ENCODE peak calls at places on chromosome 22, in four cellular contexts. Y is NT2/D1; L is CD8-positive, alpha-beta memory T cell; Z is mesenchymal stem cell. M is an unnamed sample.

GRCh38 chr22:40463017-40463631 is 92.7 kb downstream of the SGSM3 start:
- DNase-seq in Y (no peak), Z (no peak), L (peak), M (no peak)

GRCh38 chr22:19878461-19879247 is 24.0 kb upstream of the GNB1L start:
- DNase-seq in L (no peak), Y (no peak), Z (no peak), M (peak)

GRCh38 chr22:44351685-44352377 is 39.1 kb upstream of the SHISAL1 start:
- DNase-seq in Z (peak), Y (peak), L (no peak), M (peak)

GRCh38 chr22:36365020-36365411 is 22.8 kb downstream of the MYH9 start:
- DNase-seq in L (peak), Y (no peak), Z (peak), M (no peak)

GRCh38 chr22:19812910-19813309 is 41.8 kb downstream of the GNB1L start:
- DNase-seq in Z (no peak), Y (no peak), L (no peak), M (peak)

GRCh38 chr22:35397095-35397904 is 2.6 kb upstream of the MCM5 start:
- DNase-seq in L (no peak), Z (peak), Y (no peak), M (no peak)

GRCh38 chr22:34702279-34702678 is 363.7 kb upstream of the ISX start:
- DNase-seq in Y (no peak), Z (no peak), L (no peak), M (no peak)

GRCh38 chr22:19579113-19579811 is 55.1 kb upstream of the CLDN5 start:
- DNase-seq in Z (no peak), Y (no peak), L (no peak), M (no peak)

GRCh38 chr22:47328550-47329243 is 566.2 kb downstream of the TBC1D22A start:
- DNase-seq in Z (no peak), L (no peak), Y (no peak), M (no peak)

GRCh38 chr22:48957311-48957986 is 870.2 kb downstream of the BRD1 start:
- DNase-seq in Z (no peak), Y (no peak), L (no peak), M (no peak)

GRCh38 chr22:37019309-37020191 is at the start of the genes MPST and TST:
- DNase-seq in Y (no peak), Z (peak), L (peak), M (no peak)

GRCh38 chr22:19691721-19692341 is 22.5 kb upstream of the SEPTIN5 start:
- DNase-seq in Y (no peak), Z (peak), L (no peak), M (no peak)

GRCh38 chr22:33796494-33796893 is 123.8 kb downstream of the LARGE1 start:
- DNase-seq in Y (no peak), Z (no peak), L (no peak), M (no peak)

GRCh38 chr22:49371325-49372110 is 456.2 kb downstream of the BRD1 start:
- DNase-seq in Y (no peak), Z (no peak), L (no peak), M (no peak)

GRCh38 chr22:48370508-48371325 is 1457.0 kb downstream of the BRD1 start:
- DNase-seq in Z (no peak), L (no peak), Y (no peak), M (peak)

GRCh38 chr22:24695958-24696511 is 78.5 kb downstream of the PIWIL3 start:
- DNase-seq in Z (peak), L (no peak), Y (no peak), M (peak)

GRCh38 chr22:38347944-38348750 is 30.9 kb upstream of the CSNK1E start:
- DNase-seq in Z (no peak), Y (no peak), L (no peak), M (no peak)

GRCh38 chr22:46741974-46742519 is 4.0 kb upstream of the CERK start:
- DNase-seq in Z (no peak), Y (no peak), L (no peak), M (no peak)

GRCh38 chr22:39215430-39216142 is 29.2 kb downstream of the PDGFB start:
- DNase-seq in Z (no peak), Y (no peak), L (peak), M (no peak)

GRCh38 chr22:45302047-45302446 is 7.7 kb upstream of the FAM118A start:
- DNase-seq in Y (no peak), Z (peak), L (no peak), M (no peak)

GRCh38 chr22:37860796-37861421 is 11.7 kb downstream of the EIF3L start:
- DNase-seq in Y (no peak), Z (peak), L (no peak), M (no peak)

GRCh38 chr22:47918936-47919505 is 1156.6 kb downstream of the TBC1D22A start:
- DNase-seq in Y (no peak), L (no peak), Z (no peak), M (no peak)

GRCh38 chr22:44753189-44754042 is 1.0 kb downstream of the ARHGAP8 start:
- DNase-seq in Z (no peak), Y (no peak), L (no peak), M (no peak)

GRCh38 chr22:46796566-46797195 is 34.2 kb downstream of the TBC1D22A start:
- DNase-seq in L (no peak), Z (no peak), Y (no peak), M (no peak)

GRCh38 chr22:46754110-46754799 is 8.2 kb upstream of the TBC1D22A start:
- DNase-seq in Z (peak), L (no peak), Y (no peak), M (no peak)

GRCh38 chr22:50140615-50141014 is 29.9 kb upstream of the PANX2 start:
- DNase-seq in Z (peak), L (no peak), Y (no peak), M (no peak)

GRCh38 chr22:36599771-36600170 is 70.8 kb upstream of the EIF3D start:
- DNase-seq in Y (no peak), L (no peak), Z (no peak), M (no peak)

GRCh38 chr22:26292667-26292995 is 123.4 kb downstream of the SEZ6L start:
- DNase-seq in L (no peak), Z (no peak), Y (no peak), M (no peak)

GRCh38 chr22:37684803-37685615 is 1.1 kb upstream of the NOL12 start:
- DNase-seq in Z (no peak), L (no peak), Y (no peak), M (no peak)

GRCh38 chr22:19523240-19524169 is 705 bp downstream of the CLDN5 start:
- DNase-seq in L (no peak), Z (peak), Y (no peak), M (peak)

DNA sequence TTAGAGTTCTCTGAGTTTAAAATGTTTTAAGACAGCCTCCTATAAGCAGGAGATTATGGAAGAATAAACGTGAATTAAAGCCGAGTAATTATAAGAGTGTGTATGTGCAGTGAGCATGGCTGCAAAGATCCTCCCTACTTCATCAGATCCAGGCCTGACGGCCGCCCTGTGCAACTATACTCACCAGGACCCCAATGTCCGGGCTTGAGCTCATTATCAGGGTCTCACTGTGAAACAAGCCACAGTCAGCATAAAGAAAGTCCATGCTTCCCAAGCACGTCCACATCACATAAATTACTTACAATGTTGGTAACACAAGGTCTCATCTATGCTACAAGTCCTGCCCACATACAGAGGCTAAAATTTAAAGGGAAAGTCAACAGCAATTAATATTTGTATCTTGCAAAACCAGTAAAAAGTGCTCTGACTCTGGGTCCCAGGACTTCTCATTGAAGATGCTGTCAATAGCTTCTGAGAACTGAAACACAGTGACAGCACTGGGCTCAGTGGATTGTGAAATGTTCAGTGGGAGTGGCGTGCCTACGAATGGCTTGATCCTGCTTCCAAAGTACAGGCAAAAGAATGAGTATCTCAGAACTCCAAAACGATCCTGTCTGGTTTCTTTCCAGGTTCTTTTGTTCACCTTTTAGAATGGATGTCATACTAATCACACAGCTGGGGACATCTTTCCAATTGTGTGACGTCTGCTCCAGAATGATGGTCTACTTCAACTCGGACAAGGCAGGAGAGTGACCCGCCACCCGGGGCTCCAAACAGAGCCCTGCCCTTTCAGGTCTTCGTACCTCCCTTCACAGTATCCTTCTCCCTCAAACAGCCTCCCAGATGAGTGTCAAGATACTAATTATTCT is 72.1 kb upstream of the ARFGAP3 start:
- DNase-seq in Y (no peak), Z (peak), L (no peak), M (no peak)
- H3K4me3 ChIP-seq in Y (no peak), Z (no peak), L (no peak), M (no peak)

GRCh38 chr22:29316429-29316828 is 932 bp upstream of the RASL10A start:
- DNase-seq in Z (no peak), L (no peak), Y (no peak), M (no peak)

GRCh38 chr22:29314537-29315285 is 786 bp downstream of the RASL10A start:
- DNase-seq in Y (no peak), L (no peak), Z (peak), M (peak)

GRCh38 chr22:29314074-29314473 is 1.4 kb downstream of the RASL10A start:
- DNase-seq in Y (no peak), Z (no peak), L (no peak), M (no peak)

GRCh38 chr22:29313126-29314071 is 2.1 kb downstream of the RASL10A start:
- DNase-seq in L (no peak), Z (peak), Y (no peak), M (peak)

DNA sequence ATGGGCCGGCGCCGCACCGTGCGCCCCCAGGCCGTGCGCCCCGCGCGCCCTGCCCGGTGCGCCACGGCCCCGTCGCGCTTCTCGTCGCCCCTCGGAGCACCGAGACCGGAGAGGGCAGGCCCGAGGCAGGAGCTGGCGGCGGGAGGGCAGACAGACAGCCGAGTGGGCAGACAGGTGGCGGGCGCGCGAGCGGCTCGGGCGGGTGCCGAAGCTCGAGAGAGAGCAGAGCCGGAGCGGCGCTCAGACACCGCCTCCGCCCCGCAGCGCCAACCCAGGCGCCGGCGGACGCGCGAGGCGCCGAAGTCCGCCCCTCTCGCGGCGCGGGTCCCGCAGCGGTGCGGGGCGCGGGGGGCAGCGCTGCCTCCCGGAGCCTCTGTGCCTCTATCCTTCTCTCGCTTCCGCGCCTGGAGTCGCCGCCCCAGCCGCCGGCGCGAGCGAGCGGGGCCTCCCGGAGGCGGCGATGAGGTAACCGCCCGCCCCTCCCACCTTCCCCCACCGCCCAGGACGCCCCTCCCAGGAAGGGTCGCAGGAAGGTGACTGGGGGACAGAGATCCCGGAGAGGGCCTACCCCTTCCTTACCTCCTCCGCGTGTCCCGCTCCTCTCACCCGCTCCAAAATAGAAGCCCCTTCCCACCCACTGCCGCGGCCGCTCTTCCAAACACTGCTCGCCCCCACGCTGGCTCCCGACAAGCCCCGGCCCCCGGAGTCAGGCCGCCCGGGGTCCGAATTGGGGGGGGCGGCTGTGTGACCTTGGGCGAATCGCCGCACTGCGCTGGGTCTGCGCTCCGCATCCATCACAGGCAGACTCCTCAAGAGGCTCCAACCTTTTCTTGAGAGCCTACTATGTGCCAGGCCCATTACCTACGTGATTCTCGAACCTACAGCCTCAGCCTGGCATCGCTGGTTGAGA is at the start of gene RASL10A:
- DNase-seq in Z (no peak), L (no peak), Y (no peak), M (no peak)
- H3K4me3 ChIP-seq in Z (no peak), L (no peak), Y (peak), M (peak)

GRCh38 chr22:20967697-20968201 is 694 bp downstream of the AIFM3 start:
- DNase-seq in Z (no peak), Y (no peak), L (no peak), M (no peak)

GRCh38 chr22:20968281-20968977 is 1.4 kb downstream of the AIFM3 start:
- DNase-seq in Y (no peak), L (no peak), Z (no peak), M (peak)

GRCh38 chr22:20965888-20966855 is 883 bp upstream of the AIFM3 start:
- DNase-seq in Z (no peak), L (no peak), Y (no peak), M (no peak)

GRCh38 chr22:20965104-20965887 is 1.8 kb upstream of the AIFM3 start:
- DNase-seq in L (peak), Y (no peak), Z (no peak), M (peak)

DNA sequence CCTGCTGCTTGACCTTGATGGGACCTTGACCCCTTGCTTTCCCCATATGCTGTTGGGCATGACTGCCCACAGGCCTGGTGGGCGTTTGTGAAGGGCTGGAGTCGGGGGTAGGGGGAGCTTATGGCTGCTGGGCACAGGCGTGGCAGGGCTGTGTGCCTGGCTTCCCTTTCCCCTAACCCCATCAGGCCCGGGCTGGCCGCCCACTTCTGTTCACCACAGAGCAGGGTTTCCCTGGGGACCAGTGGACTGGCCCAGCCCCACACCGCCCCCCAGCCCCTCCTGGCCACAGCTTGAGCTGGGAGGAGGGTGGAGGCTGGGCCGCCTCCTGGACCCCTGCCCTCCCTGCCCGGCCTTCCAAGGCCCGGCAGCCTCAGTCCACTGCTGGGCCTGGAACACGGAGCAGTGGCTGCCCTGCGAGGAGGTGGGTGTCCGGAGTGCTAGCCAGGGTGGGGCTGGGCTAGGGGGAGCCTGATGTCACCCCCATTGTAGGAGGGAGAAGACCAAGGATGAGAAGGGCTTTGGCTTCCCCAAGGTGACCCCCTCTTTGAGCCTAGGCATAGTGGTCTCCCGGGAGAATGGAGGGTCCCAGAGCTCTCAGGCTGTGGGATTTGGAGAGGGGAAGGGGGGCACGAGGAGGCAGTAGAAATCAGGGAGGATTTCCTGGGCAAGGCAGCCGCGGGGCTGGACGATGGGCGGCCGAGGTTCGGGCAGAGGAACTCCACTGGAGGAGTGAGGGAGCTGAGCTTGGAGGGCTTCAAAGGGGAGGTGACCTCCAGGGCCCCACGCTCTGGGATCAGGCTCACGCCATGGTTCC is at the start of gene AIFM3:
- DNase-seq in Z (no peak), L (no peak), Y (no peak), M (no peak)
- H3K4me3 ChIP-seq in Z (no peak), L (no peak), Y (no peak), M (peak)

DNA sequence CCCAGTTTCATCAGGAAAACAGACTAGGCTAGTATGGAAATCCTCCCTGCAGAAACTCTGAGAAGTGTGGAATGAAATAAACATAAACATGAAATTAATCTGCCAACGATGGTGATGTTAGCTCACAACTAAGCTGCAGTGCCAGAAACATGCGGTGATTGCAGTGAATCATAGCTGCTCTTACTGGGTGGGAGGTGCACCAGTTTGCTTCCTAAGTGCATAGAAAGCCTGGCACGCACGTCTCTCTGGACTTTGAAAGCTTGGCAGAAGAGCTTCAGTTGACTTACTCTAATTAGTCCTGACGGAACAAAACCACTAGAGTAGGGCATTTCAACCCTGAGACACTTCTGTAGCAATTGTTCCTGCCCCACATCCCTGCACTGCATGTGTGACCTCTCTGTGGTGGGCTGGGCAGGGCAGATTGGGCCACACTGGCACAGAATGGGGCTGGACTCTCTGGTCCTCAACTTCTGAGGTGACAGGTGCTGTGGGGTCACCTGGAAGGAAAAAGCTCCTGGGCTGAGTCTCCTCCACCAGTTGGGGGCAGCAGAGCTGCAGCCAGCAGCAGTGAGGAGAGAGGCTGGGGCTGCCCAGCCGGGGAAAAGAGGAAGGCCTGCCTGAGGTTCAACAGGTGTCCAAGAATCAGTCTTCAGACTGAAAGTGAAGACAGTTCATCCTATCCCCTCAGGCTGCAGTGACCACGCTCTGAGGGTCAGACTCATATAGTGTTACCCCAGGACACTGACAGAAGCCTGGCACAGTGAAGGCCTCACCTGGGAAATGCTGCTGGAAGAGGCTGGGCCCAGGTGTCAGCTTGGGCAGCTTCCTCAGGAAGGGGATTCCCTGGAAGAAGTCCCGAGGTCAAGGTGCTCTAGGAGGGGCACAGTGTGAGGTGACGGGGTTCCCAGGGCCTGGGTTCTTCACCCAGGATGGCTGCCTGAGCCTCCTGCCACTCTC is 40.5 kb downstream of the GGTLC2 start:
- DNase-seq in Y (no peak), L (no peak), Z (peak), M (peak)
- H3K4me3 ChIP-seq in Y (no peak), L (no peak), Z (no peak), M (no peak)

M was measured in H1.